ENCODE peak calls at places on chromosomes 1 and 21, in four cellular contexts. W is neural crest cell; R is stimulated activated CD8-positive, alpha-beta memory T cell treated with anti-CD3 and anti-CD28 coated beads, Interleukin-4, amount 100 ng/mL, for 1 hour; U is non-pigmented ciliary epithelial cell. K is an unnamed sample.

GRCh38 chr1:44676484-44677200 is 2.1 kb downstream of the ARMH1 start:
- DNase-seq in W (no peak), R (no peak), U (no peak), K (no peak)

GRCh38 chr1:203324103-203325003 is 19.0 kb downstream of the BTG2 start:
- DNase-seq in W (no peak), R (no peak), U (no peak), K (no peak)

GRCh38 chr1:101253976-101254660 is 17.3 kb downstream of the S1PR1 start:
- DNase-seq in W (no peak), R (no peak), U (no peak), K (no peak)

GRCh38 chr1:35925741-35926140 is 5.2 kb upstream of the AGO3 start:
- DNase-seq in W (no peak), R (no peak), U (no peak), K (no peak)

GRCh38 chr1:30192969-30193630 is 530.3 kb downstream of the MATN1 start:
- DNase-seq in W (no peak), R (no peak), U (no peak), K (no peak)

GRCh38 chr1:18922319-18922726 is 20.0 kb upstream of the ALDH4A1 start:
- DNase-seq in W (no peak), R (no peak), U (no peak), K (peak)

GRCh38 chr1:94702440-94702810 is 117.7 kb upstream of the SLC44A3 start:
- DNase-seq in W (no peak), R (no peak), U (no peak), K (peak)

GRCh38 chr21:33894736-33895288 is 20.8 kb downstream of the ATP5PO start:
- DNase-seq in W (peak), R (peak), U (peak), K (peak)

GRCh38 chr1:31548899-31549806 is 27.2 kb upstream of the TINAGL1 start:
- DNase-seq in W (peak), R (peak), U (no peak), K (peak)

GRCh38 chr1:58881471-58881994 is 97.7 kb upstream of the JUN start:
- DNase-seq in W (no peak), R (no peak), U (no peak), K (peak)

GRCh38 chr1:218254296-218254918 is 30.7 kb upstream of the RRP15 start:
- DNase-seq in W (no peak), R (no peak), U (no peak), K (no peak)

GRCh38 chr1:63328140-63328521 is 5.8 kb downstream of the FOXD3 start:
- DNase-seq in W (no peak), R (no peak), U (no peak), K (no peak)

GRCh38 chr1:46774297-46774696 is 24.5 kb upstream of the CYP4B1 start:
- DNase-seq in W (no peak), R (no peak), U (no peak), K (no peak)

GRCh38 chr1:205444300-205444930 is 11.4 kb downstream of the BLACAT1 start:
- DNase-seq in W (no peak), R (no peak), U (no peak), K (no peak)

GRCh38 chr1:81142099-81142776 is 658.5 kb upstream of the ADGRL2 start:
- DNase-seq in W (no peak), R (no peak), U (peak), K (no peak)

GRCh38 chr1:85048296-85049064 is at the start of gene MCOLN3:
- DNase-seq in W (peak), R (no peak), U (no peak), K (no peak)

GRCh38 chr1:3717715-3718601 is 34.3 kb upstream of the CCDC27 start:
- DNase-seq in W (peak), R (no peak), U (no peak), K (no peak)

GRCh38 chr1:76568839-76569238 is 298.4 kb upstream of the ST6GALNAC5 start:
- DNase-seq in W (no peak), R (no peak), U (no peak), K (no peak)

GRCh38 chr1:24149854-24150227 is 6.9 kb upstream of the IL22RA1 start:
- DNase-seq in W (no peak), R (no peak), U (peak), K (no peak)

GRCh38 chr1:18328803-18329202 is 151.9 kb upstream of the KLHDC7A start:
- DNase-seq in W (no peak), R (no peak), U (no peak), K (no peak)

GRCh38 chr1:240091614-240092300 is at the start of gene FMN2:
- DNase-seq in W (peak), R (no peak), U (no peak), K (no peak)

GRCh38 chr21:45102391-45102932 is 28.1 kb downstream of the ADARB1 start:
- DNase-seq in W (no peak), R (no peak), U (no peak), K (no peak)

GRCh38 chr1:16048573-16049189 is 5.1 kb downstream of the CLCNKB start:
- DNase-seq in W (peak), R (peak), U (no peak), K (no peak)

GRCh38 chr1:154446292-154446691 is 41.1 kb downstream of the IL6R start:
- DNase-seq in W (no peak), R (no peak), U (peak), K (no peak)

GRCh38 chr1:153539395-153540093 is 1.2 kb downstream of the S100A5 start:
- DNase-seq in W (no peak), R (no peak), U (no peak), K (no peak)

GRCh38 chr1:15047237-15047636 is 106.3 kb upstream of the TMEM51 start:
- DNase-seq in W (no peak), R (no peak), U (no peak), K (no peak)

GRCh38 chr1:17109897-17110554 is 9.2 kb downstream of the PADI2 start:
- DNase-seq in W (peak), R (no peak), U (no peak), K (no peak)

GRCh38 chr1:222589462-222590302 is at the start of gene TAF1A:
- DNase-seq in W (peak), R (peak), U (no peak), K (peak)

GRCh38 chr1:245168090-245168489 is 13.3 kb downstream of the KIF26B start:
- DNase-seq in W (no peak), R (no peak), U (no peak), K (peak)